ENCODE peak calls at places on chromosomes 13 and 19, in four cellular contexts. X, Q, A and C are unnamed samples.

GRCh38 chr19:49855676-49856573 is 5.0 kb downstream of the PTOV1 start:
- DNase-seq in X (no peak), Q (no peak), A (no peak), C (no peak)

GRCh38 chr13:44730099-44730498 is 154.0 kb upstream of the TSC22D1 start:
- DNase-seq in X (no peak), Q (no peak), A (no peak), C (no peak)

GRCh38 chr19:8161135-8161646 is 11.8 kb upstream of the FBN3 start:
- DNase-seq in X (no peak), Q (no peak), A (no peak), C (no peak)

GRCh38 chr13:30806784-30807183 is 71.4 kb downstream of the ALOX5AP start:
- DNase-seq in X (no peak), Q (no peak), A (no peak), C (no peak)

GRCh38 chr19:18743281-18743825 is 47.8 kb downstream of the COMP start:
- DNase-seq in X (no peak), Q (no peak), A (peak), C (peak)

GRCh38 chr19:5345895-5346386 is 5.3 kb upstream of the PTPRS start:
- DNase-seq in X (no peak), Q (no peak), A (no peak), C (peak)

GRCh38 chr19:56751078-56751489 is 79.5 kb upstream of the ZNF835 start:
- DNase-seq in X (no peak), Q (no peak), A (no peak), C (no peak)

GRCh38 chr13:114065926-114066774 is 66.3 kb downstream of the RASA3 start:
- DNase-seq in X (peak), Q (no peak), A (no peak), C (no peak)

GRCh38 chr19:39532233-39533002 is at the start of gene EID2B:
- DNase-seq in X (peak), Q (peak), A (peak), C (peak)

GRCh38 chr13:77865588-77865987 is 53.0 kb downstream of the EDNRB start:
- DNase-seq in X (no peak), Q (no peak), A (no peak), C (no peak)

GRCh38 chr13:71759506-71760225 is 107.3 kb downstream of the DACH1 start:
- DNase-seq in X (no peak), Q (no peak), A (no peak), C (peak)

GRCh38 chr19:51440846-51441409 is 17.3 kb downstream of the SIGLEC8 start:
- DNase-seq in X (no peak), Q (no peak), A (no peak), C (no peak)

GRCh38 chr13:22040810-22041364 is 370.0 kb downstream of the FGF9 start:
- DNase-seq in X (no peak), Q (no peak), A (no peak), C (no peak)

GRCh38 chr19:23565256-23565655 is 121.8 kb downstream of the ZNF675 start:
- DNase-seq in X (no peak), Q (no peak), A (no peak), C (no peak)

GRCh38 chr13:92967923-92968322 is 258.7 kb upstream of the GPC6 start:
- DNase-seq in X (no peak), Q (no peak), A (no peak), C (no peak)

GRCh38 chr13:99434258-99434788 is 66.9 kb upstream of the TM9SF2 start:
- DNase-seq in X (peak), Q (no peak), A (no peak), C (no peak)
- TF ChIP-seq CTCF in X (no peak), Q (no peak), A (no peak), C (no peak)

DNA sequence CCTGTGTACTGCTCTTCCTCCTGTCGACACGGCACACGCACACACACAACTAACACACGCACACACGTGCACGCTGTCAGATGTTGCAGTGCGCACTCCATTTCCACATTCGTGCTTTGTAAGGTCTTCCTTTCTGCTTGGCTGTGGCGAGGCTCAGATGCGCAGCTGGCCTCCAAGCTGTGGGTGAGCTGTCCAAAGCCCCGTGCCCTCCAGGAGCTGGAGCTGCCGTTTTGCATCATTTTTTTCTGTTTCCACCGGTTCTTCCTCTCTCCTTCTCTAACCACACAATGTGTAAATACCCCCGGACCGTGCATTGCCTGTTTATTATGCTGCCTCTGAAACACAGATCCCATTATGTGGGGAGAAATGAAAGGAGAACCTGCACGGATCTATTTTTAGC is 137.4 kb downstream of the SOX1 start:
- DNase-seq in X (no peak), Q (no peak), A (no peak), C (no peak)
- H3K4me3 ChIP-seq in X (no peak), Q (no peak), A (no peak), C (no peak)

GRCh38 chr13:102800145-102801041 is 1.5 kb downstream of the BIVM start:
- DNase-seq in X (peak), Q (no peak), A (peak), C (no peak)
- TF ChIP-seq CTCF in X (peak), Q (peak), A (peak), C (peak)

GRCh38 chr13:111541345-111541744 is 220.9 kb downstream of the TEX29 start:
- DNase-seq in X (no peak), Q (no peak), A (no peak), C (no peak)
- H3K4me3 ChIP-seq in X (no peak), Q (no peak), A (no peak), C (no peak)

GRCh38 chr19:1754651-1755466 is 1.6 kb downstream of the ONECUT3 start:
- DNase-seq in X (no peak), Q (no peak), A (no peak), C (no peak)
- TF ChIP-seq CTCF in X (no peak), Q (no peak), A (no peak), C (no peak)

DNA sequence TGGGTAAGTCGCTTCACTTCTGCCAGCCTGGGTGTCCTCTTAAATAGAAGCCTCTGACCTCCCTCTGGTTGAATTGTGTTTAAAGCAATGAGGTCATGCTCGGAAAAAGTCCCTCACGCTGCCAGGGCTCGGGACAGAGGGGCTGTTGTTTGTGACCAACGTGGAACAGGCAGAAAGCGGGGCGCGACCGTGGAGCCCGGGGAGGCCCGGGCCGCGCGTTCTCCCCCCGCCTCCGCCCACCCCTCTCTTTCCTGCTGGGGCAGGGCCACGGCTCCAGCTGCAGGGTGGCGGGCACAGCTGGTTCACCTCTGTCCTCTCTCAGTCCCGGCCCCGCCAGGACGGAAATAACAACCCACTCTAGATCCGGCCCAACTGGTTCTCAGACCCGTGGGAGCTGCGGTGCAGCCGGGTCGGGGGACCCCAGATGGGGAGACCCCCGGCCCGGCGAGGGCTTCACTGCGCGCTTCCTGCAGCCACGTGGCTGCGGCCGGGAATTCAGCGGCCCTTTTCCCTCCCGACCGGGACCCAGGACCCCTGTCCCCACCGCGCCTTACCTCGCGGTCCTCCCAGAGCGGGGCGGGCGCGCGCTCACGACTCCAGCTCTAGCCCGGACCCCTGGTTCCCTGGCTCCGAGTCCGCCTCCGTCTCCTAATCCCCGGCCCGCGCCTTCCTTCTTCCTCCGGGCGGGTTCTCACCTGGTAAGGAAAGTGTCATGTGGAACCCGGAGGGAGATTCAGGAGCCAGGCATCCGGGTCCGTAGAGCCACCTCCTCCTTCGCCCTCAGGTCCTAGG is 1.9 kb downstream of the CDC42EP5 start:
- DNase-seq in X (no peak), Q (no peak), A (no peak), C (no peak)
- H3K4me3 ChIP-seq in X (no peak), Q (peak), A (peak), C (no peak)

GRCh38 chr19:10365518-10365917 is 14.9 kb downstream of the TYK2 start:
- DNase-seq in X (no peak), Q (no peak), A (no peak), C (no peak)
- TF ChIP-seq CTCF in X (no peak), Q (no peak), A (no peak), C (no peak)

DNA sequence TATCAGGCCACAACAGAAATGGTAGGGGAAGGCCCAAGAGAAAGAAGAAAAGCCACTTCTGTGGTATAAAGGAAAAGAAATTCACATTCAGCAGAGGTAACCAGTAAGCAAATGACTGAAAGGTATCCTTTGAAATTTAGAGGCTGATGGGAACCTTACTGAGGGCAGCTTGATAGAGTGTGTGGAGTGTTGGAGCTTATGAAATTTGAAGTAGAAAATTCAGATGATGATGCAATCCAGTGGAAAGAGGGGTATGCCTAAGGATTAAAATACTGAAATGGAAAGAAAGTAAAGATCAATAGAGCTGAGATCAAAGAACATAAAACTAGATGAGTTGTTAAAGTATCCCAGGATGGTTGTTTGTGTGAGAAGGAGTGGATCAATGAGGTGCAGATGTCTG is 42.8 kb upstream of the RFXAP start:
- DNase-seq in X (no peak), Q (no peak), A (no peak), C (no peak)
- H3K4me3 ChIP-seq in X (no peak), Q (no peak), A (no peak), C (no peak)

DNA sequence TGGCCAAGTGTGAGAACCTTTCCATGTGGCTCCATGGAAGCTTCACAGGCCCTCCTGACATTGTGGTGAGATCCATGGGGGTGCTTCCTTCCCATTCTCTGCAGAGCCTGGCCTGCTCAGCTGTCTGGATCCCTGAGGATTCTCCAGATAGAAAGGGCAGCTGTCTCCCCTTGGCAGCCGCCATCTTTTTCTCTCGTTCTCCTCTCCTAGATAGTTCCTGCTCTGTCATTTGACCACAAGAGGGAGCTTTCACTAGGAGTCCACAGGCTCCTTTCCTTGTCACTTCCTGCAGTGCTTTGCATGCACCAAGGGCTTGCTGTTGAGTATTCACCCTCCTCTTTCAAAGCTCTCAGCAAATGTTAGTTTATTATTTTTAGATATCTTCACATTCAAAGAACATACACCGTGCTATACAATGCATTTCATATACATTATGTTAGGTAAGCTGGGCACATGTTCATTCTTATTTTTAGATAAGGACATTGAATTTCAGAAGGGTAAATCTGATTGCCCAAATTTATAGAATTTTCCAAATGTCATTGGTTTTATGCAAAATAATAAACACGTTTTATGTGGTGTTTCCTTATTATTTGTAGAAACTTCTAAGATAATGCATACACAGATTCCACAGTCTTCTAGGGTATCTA is 133.2 kb downstream of the FRY start:
- DNase-seq in X (no peak), Q (no peak), A (peak), C (no peak)
- TF ChIP-seq CTCF in X (no peak), Q (peak), A (peak), C (peak)